ENCODE peak calls at places on chromosome 16, in seven cellular contexts. One of them, this sample, is unnamed.

GRCh38 chr16:19437280-19437679 is 19.6 kb downstream of the TMC5 start:
- DNase-seq in GM13977: no peak
- DNase-seq in progenitor cell of endocrine pancreas: no peak
- DNase-seq in psoas muscle: no peak
- DNase-seq in transverse colon: no peak
- DNase-seq in IMR-90: no peak
- DNase-seq in colonic mucosa: peak; percentile 45
- DNase-seq in this sample: no peak

GRCh38 chr16:61323456-61323855 is 712.8 kb downstream of the CDH8 start:
- DNase-seq in GM13977: no peak
- DNase-seq in progenitor cell of endocrine pancreas: no peak
- DNase-seq in psoas muscle: no peak
- DNase-seq in transverse colon: no peak
- DNase-seq in IMR-90: no peak
- DNase-seq in colonic mucosa: no peak
- DNase-seq in this sample: peak; percentile 67

GRCh38 chr16:85437161-85438052 is 175.7 kb upstream of the GSE1 start:
- DNase-seq in GM13977: no peak
- DNase-seq in progenitor cell of endocrine pancreas: no peak
- DNase-seq in psoas muscle: no peak
- DNase-seq in transverse colon: peak; percentile 89
- DNase-seq in IMR-90: no peak
- DNase-seq in colonic mucosa: peak; percentile 94
- DNase-seq in this sample: peak; percentile 34

GRCh38 chr16:30356401-30357084 is 1.4 kb upstream of the CD2BP2 start:
- DNase-seq in GM13977: no peak
- DNase-seq in progenitor cell of endocrine pancreas: no peak
- DNase-seq in psoas muscle: peak; percentile 51
- DNase-seq in transverse colon: peak; percentile 42
- DNase-seq in IMR-90: no peak
- DNase-seq in colonic mucosa: peak; percentile 38
- DNase-seq in this sample: no peak

GRCh38 chr16:73040136-73040535 is 7.8 kb downstream of the ZFHX3 start:
- DNase-seq in GM13977: no peak
- DNase-seq in progenitor cell of endocrine pancreas: no peak
- DNase-seq in psoas muscle: no peak
- DNase-seq in transverse colon: no peak
- DNase-seq in IMR-90: no peak
- DNase-seq in colonic mucosa: no peak
- DNase-seq in this sample: peak; percentile 47

GRCh38 chr16:72236866-72237265 is 64.9 kb upstream of the PMFBP1 start:
- DNase-seq in GM13977: no peak
- DNase-seq in progenitor cell of endocrine pancreas: no peak
- DNase-seq in psoas muscle: no peak
- DNase-seq in transverse colon: no peak
- DNase-seq in IMR-90: no peak
- DNase-seq in colonic mucosa: no peak
- DNase-seq in this sample: peak; percentile 68

GRCh38 chr16:14285542-14286380 is 214.6 kb downstream of the MRTFB start:
- DNase-seq in GM13977: peak; percentile 94
- DNase-seq in progenitor cell of endocrine pancreas: peak; percentile 99
- DNase-seq in psoas muscle: peak; percentile 95
- DNase-seq in transverse colon: peak; percentile 95
- DNase-seq in IMR-90: peak; percentile 97
- DNase-seq in colonic mucosa: peak; percentile 94
- DNase-seq in this sample: peak; percentile 90

GRCh38 chr16:11621920-11622651 is 35.4 kb upstream of the LITAF start:
- DNase-seq in GM13977: no peak
- DNase-seq in progenitor cell of endocrine pancreas: no peak
- DNase-seq in psoas muscle: peak; percentile 46
- DNase-seq in transverse colon: no peak
- DNase-seq in IMR-90: no peak
- DNase-seq in colonic mucosa: no peak
- DNase-seq in this sample: no peak

GRCh38 chr16:89616576-89617437 is 3.4 kb downstream of the DPEP1 start:
- DNase-seq in GM13977: no peak
- DNase-seq in progenitor cell of endocrine pancreas: no peak
- DNase-seq in psoas muscle: no peak
- DNase-seq in transverse colon: no peak
- DNase-seq in IMR-90: no peak
- DNase-seq in colonic mucosa: no peak
- DNase-seq in this sample: no peak

GRCh38 chr16:80656731-80657150 is 115.9 kb downstream of the DYNLRB2 start:
- DNase-seq in GM13977: peak; percentile 60
- DNase-seq in progenitor cell of endocrine pancreas: no peak
- DNase-seq in psoas muscle: no peak
- DNase-seq in transverse colon: no peak
- DNase-seq in IMR-90: no peak
- DNase-seq in colonic mucosa: no peak
- DNase-seq in this sample: no peak

GRCh38 chr16:13866073-13866472 is 53.9 kb upstream of the ERCC4 start:
- DNase-seq in GM13977: peak; percentile 48
- DNase-seq in progenitor cell of endocrine pancreas: peak; percentile 53
- DNase-seq in psoas muscle: peak; percentile 79
- DNase-seq in transverse colon: peak; percentile 61
- DNase-seq in IMR-90: peak; percentile 73
- DNase-seq in colonic mucosa: peak; percentile 73
- DNase-seq in this sample: peak; percentile 72

GRCh38 chr16:46775214-46775613 is 27.1 kb upstream of the MYLK3 start:
- DNase-seq in GM13977: no peak
- DNase-seq in progenitor cell of endocrine pancreas: no peak
- DNase-seq in psoas muscle: no peak
- DNase-seq in transverse colon: no peak
- DNase-seq in IMR-90: peak; percentile 45
- DNase-seq in colonic mucosa: no peak
- DNase-seq in this sample: peak; percentile 4

GRCh38 chr16:78607465-78607864 is 508.0 kb downstream of the WWOX start:
- DNase-seq in GM13977: no peak
- DNase-seq in progenitor cell of endocrine pancreas: no peak
- DNase-seq in psoas muscle: no peak
- DNase-seq in transverse colon: no peak
- DNase-seq in IMR-90: no peak
- DNase-seq in colonic mucosa: no peak
- DNase-seq in this sample: peak; percentile 27

GRCh38 chr16:47426806-47427205 is 34.1 kb downstream of the ITFG1 start:
- DNase-seq in GM13977: no peak
- DNase-seq in progenitor cell of endocrine pancreas: no peak
- DNase-seq in psoas muscle: no peak
- DNase-seq in transverse colon: no peak
- DNase-seq in IMR-90: no peak
- DNase-seq in colonic mucosa: no peak
- DNase-seq in this sample: no peak

GRCh38 chr16:89170346-89171215 is 967 bp upstream of the CDH15 start:
- DNase-seq in GM13977: no peak
- DNase-seq in progenitor cell of endocrine pancreas: peak; percentile 53
- DNase-seq in psoas muscle: peak; percentile 63
- DNase-seq in transverse colon: peak; percentile 73
- DNase-seq in IMR-90: no peak
- DNase-seq in colonic mucosa: peak; percentile 88
- DNase-seq in this sample: peak; percentile 33

GRCh38 chr16:86100205-86101134 is 201.5 kb downstream of the IRF8 start:
- DNase-seq in GM13977: no peak
- DNase-seq in progenitor cell of endocrine pancreas: no peak
- DNase-seq in psoas muscle: no peak
- DNase-seq in transverse colon: no peak
- DNase-seq in IMR-90: peak; percentile 78
- DNase-seq in colonic mucosa: no peak
- DNase-seq in this sample: no peak

GRCh38 chr16:14302399-14303181 is 231.5 kb downstream of the MRTFB start:
- DNase-seq in GM13977: peak; percentile 62
- DNase-seq in progenitor cell of endocrine pancreas: peak; percentile 37
- DNase-seq in psoas muscle: peak; percentile 78
- DNase-seq in transverse colon: peak; percentile 13
- DNase-seq in IMR-90: no peak
- DNase-seq in colonic mucosa: no peak
- DNase-seq in this sample: no peak

GRCh38 chr16:7835032-7835431 is 502.4 kb downstream of the RBFOX1 start:
- DNase-seq in GM13977: no peak
- DNase-seq in progenitor cell of endocrine pancreas: no peak
- DNase-seq in psoas muscle: no peak
- DNase-seq in transverse colon: no peak
- DNase-seq in IMR-90: no peak
- DNase-seq in colonic mucosa: no peak
- DNase-seq in this sample: no peak

GRCh38 chr16:88099563-88099890 is 148.3 kb downstream of the BANP start:
- DNase-seq in GM13977: no peak
- DNase-seq in progenitor cell of endocrine pancreas: no peak
- DNase-seq in psoas muscle: no peak
- DNase-seq in transverse colon: no peak
- DNase-seq in IMR-90: no peak
- DNase-seq in colonic mucosa: no peak
- DNase-seq in this sample: no peak

GRCh38 chr16:60413969-60414368 is 1622.3 kb downstream of the CDH8 start:
- DNase-seq in GM13977: no peak
- DNase-seq in progenitor cell of endocrine pancreas: no peak
- DNase-seq in psoas muscle: no peak
- DNase-seq in transverse colon: no peak
- DNase-seq in IMR-90: no peak
- DNase-seq in colonic mucosa: no peak
- DNase-seq in this sample: no peak

GRCh38 chr16:75821117-75821516 is 94.8 kb upstream of the CPHXL start:
- DNase-seq in GM13977: no peak
- DNase-seq in progenitor cell of endocrine pancreas: no peak
- DNase-seq in psoas muscle: no peak
- DNase-seq in transverse colon: no peak
- DNase-seq in IMR-90: no peak
- DNase-seq in colonic mucosa: no peak
- DNase-seq in this sample: no peak

GRCh38 chr16:48136547-48137360 is 19.0 kb downstream of the ABCC12 start:
- DNase-seq in GM13977: no peak
- DNase-seq in progenitor cell of endocrine pancreas: no peak
- DNase-seq in psoas muscle: no peak
- DNase-seq in transverse colon: no peak
- DNase-seq in IMR-90: no peak
- DNase-seq in colonic mucosa: no peak
- DNase-seq in this sample: no peak

GRCh38 chr16:30769379-30770089 is 7.4 kb downstream of the RNF40 start:
- DNase-seq in GM13977: no peak
- DNase-seq in progenitor cell of endocrine pancreas: no peak
- DNase-seq in psoas muscle: no peak
- DNase-seq in transverse colon: no peak
- DNase-seq in IMR-90: no peak
- DNase-seq in colonic mucosa: no peak
- DNase-seq in this sample: no peak

GRCh38 chr16:87701505-87701921 is 64.3 kb downstream of the KLHDC4 start:
- DNase-seq in GM13977: no peak
- DNase-seq in progenitor cell of endocrine pancreas: no peak
- DNase-seq in psoas muscle: no peak
- DNase-seq in transverse colon: no peak
- DNase-seq in IMR-90: no peak
- DNase-seq in colonic mucosa: no peak
- DNase-seq in this sample: no peak

GRCh38 chr16:17222756-17223411 is 247.9 kb downstream of the XYLT1 start:
- DNase-seq in GM13977: no peak
- DNase-seq in progenitor cell of endocrine pancreas: no peak
- DNase-seq in psoas muscle: no peak
- DNase-seq in transverse colon: peak; percentile 17
- DNase-seq in IMR-90: no peak
- DNase-seq in colonic mucosa: no peak
- DNase-seq in this sample: no peak

GRCh38 chr16:22705799-22706198 is 108.2 kb upstream of the HS3ST2 start:
- DNase-seq in GM13977: no peak
- DNase-seq in progenitor cell of endocrine pancreas: no peak
- DNase-seq in psoas muscle: no peak
- DNase-seq in transverse colon: no peak
- DNase-seq in IMR-90: no peak
- DNase-seq in colonic mucosa: no peak
- DNase-seq in this sample: no peak

GRCh38 chr16:261031-261691 is 14.6 kb downstream of the RGS11 start:
- DNase-seq in GM13977: no peak
- DNase-seq in progenitor cell of endocrine pancreas: no peak
- DNase-seq in psoas muscle: no peak
- DNase-seq in transverse colon: no peak
- DNase-seq in IMR-90: no peak
- DNase-seq in colonic mucosa: no peak
- DNase-seq in this sample: no peak

GRCh38 chr16:55759983-55760664 is 72.8 kb downstream of the CES1 start:
- DNase-seq in GM13977: no peak
- DNase-seq in progenitor cell of endocrine pancreas: no peak
- DNase-seq in psoas muscle: no peak
- DNase-seq in transverse colon: no peak
- DNase-seq in IMR-90: no peak
- DNase-seq in colonic mucosa: peak; percentile 32
- DNase-seq in this sample: no peak

GRCh38 chr16:7772722-7773121 is 440.1 kb downstream of the RBFOX1 start:
- DNase-seq in GM13977: no peak
- DNase-seq in progenitor cell of endocrine pancreas: no peak
- DNase-seq in psoas muscle: no peak
- DNase-seq in transverse colon: no peak
- DNase-seq in IMR-90: no peak
- DNase-seq in colonic mucosa: no peak
- DNase-seq in this sample: no peak

GRCh38 chr16:70438325-70438982 is 446 bp downstream of the ST3GAL2 start:
- DNase-seq in GM13977: peak; percentile 17
- DNase-seq in progenitor cell of endocrine pancreas: peak; percentile 28
- DNase-seq in psoas muscle: peak; percentile 75
- DNase-seq in transverse colon: peak; percentile 37
- DNase-seq in IMR-90: no peak
- DNase-seq in colonic mucosa: no peak
- DNase-seq in this sample: no peak
- TF ChIP-seq CTCF in GM13977: peak; percentile 7
- TF ChIP-seq CTCF in progenitor cell of endocrine pancreas: no peak
- TF ChIP-seq CTCF in psoas muscle: no peak
- TF ChIP-seq CTCF in transverse colon: no peak
- TF ChIP-seq CTCF in IMR-90: no peak
- TF ChIP-seq CTCF in colonic mucosa: no peak
- TF ChIP-seq CTCF in this sample: no peak

GRCh38 chr16:2835638-2836493 is 5.8 kb downstream of the ZG16B start:
- DNase-seq in GM13977: no peak
- DNase-seq in progenitor cell of endocrine pancreas: no peak
- DNase-seq in psoas muscle: peak; percentile 32
- DNase-seq in transverse colon: peak; percentile 63
- DNase-seq in IMR-90: peak; percentile 98
- DNase-seq in colonic mucosa: peak; percentile 70
- DNase-seq in this sample: peak; percentile 97
- TF ChIP-seq CTCF in GM13977: no peak
- TF ChIP-seq CTCF in progenitor cell of endocrine pancreas: no peak
- TF ChIP-seq CTCF in psoas muscle: no peak
- TF ChIP-seq CTCF in transverse colon: no peak
- TF ChIP-seq CTCF in IMR-90: no peak
- TF ChIP-seq CTCF in colonic mucosa: no peak
- TF ChIP-seq CTCF in this sample: no peak

GRCh38 chr16:27230562-27230991 is 27.3 kb downstream of the KDM8 start:
- DNase-seq in GM13977: no peak
- DNase-seq in progenitor cell of endocrine pancreas: no peak
- DNase-seq in psoas muscle: no peak
- DNase-seq in transverse colon: peak; percentile 91
- DNase-seq in IMR-90: no peak
- DNase-seq in colonic mucosa: peak; percentile 91
- DNase-seq in this sample: no peak
- TF ChIP-seq CTCF in GM13977: no peak
- TF ChIP-seq CTCF in progenitor cell of endocrine pancreas: peak; percentile 21
- TF ChIP-seq CTCF in psoas muscle: no peak
- TF ChIP-seq CTCF in transverse colon: peak; percentile 32
- TF ChIP-seq CTCF in IMR-90: no peak
- TF ChIP-seq CTCF in colonic mucosa: no peak
- TF ChIP-seq CTCF in this sample: no peak

DNA sequence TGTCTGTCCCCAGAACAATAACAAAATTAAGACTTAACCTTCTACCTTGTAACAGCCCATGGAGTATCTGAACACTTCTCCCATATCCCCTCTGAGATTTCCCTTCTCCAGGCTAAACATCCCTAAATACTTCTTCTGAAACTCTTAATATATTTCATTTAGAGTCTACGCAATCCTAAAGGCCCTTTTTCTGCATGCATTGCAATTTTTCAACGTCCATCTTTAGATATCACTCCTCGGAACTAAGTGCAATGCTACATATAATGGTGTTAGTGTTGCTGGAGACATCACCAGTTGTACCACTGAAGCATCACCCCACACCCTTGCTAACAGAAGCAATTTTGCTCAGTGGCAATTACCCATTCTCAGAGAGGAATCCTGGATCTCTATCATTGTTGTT is 13.2 kb downstream of the GRIN2A start:
- DNase-seq in GM13977: no peak
- DNase-seq in progenitor cell of endocrine pancreas: no peak
- DNase-seq in psoas muscle: no peak
- DNase-seq in transverse colon: no peak
- DNase-seq in IMR-90: no peak
- DNase-seq in colonic mucosa: no peak
- DNase-seq in this sample: no peak
- TF ChIP-seq CTCF in GM13977: no peak
- TF ChIP-seq CTCF in progenitor cell of endocrine pancreas: no peak
- TF ChIP-seq CTCF in psoas muscle: no peak
- TF ChIP-seq CTCF in transverse colon: no peak
- TF ChIP-seq CTCF in IMR-90: no peak
- TF ChIP-seq CTCF in colonic mucosa: no peak
- TF ChIP-seq CTCF in this sample: no peak

This sample was measured in epithelial cell of esophagus.